ENCODE peak calls at places on chromosomes 13 and 19, in five cellular contexts. P is mucosa of descending colon; X is stimulated activated naive CD8-positive, alpha-beta T cell treated with anti-CD3 and anti-CD28 coated beads, Interleukin-15, Interleukin-2, amounts not matched to agents 100 U/mL and 50 U/mL, for 24 hours; V is NCI-H1092; A is NCI-H510A. G is an unnamed sample.

GRCh38 chr13:52104624-52105023 is 24.2 kb downstream of the NEK5 start:
- DNase-seq in P (no peak), X (no peak), V (no peak), A (no peak), G (no peak)

GRCh38 chr19:8108560-8109445 is 40.6 kb downstream of the FBN3 start:
- DNase-seq in P (no peak), X (no peak), V (no peak), A (no peak), G (no peak)

GRCh38 chr19:55082023-55082851 is 6.6 kb downstream of the EPS8L1 start:
- DNase-seq in P (peak; percentile 52), X (peak; percentile 61), V (no peak), A (no peak), G (no peak)

GRCh38 chr19:40221858-40222619 is 3.9 kb upstream of the TTC9B start:
- DNase-seq in P (peak; percentile 79), X (peak; percentile 72), V (peak; percentile 57), A (peak; percentile 33), G (peak; percentile 85)

GRCh38 chr13:44218501-44219240 is 155.0 kb upstream of the SERP2 start:
- DNase-seq in P (peak; percentile 59), X (no peak), V (peak; percentile 18), A (peak; percentile 61), G (peak; percentile 80)

GRCh38 chr13:45916036-45916435 is 64.5 kb upstream of the SIAH3 start:
- DNase-seq in P (no peak), X (no peak), V (no peak), A (no peak), G (no peak)

GRCh38 chr19:55939206-55939605 is 7.1 kb upstream of the NLRP13 start:
- DNase-seq in P (no peak), X (no peak), V (no peak), A (no peak), G (no peak)

GRCh38 chr19:4051175-4052101 is 15.3 kb downstream of the ZBTB7A start:
- DNase-seq in P (no peak), X (peak; percentile 69), V (no peak), A (no peak), G (no peak)

GRCh38 chr19:29084266-29084665 is 128.7 kb downstream of the UQCRFS1 start:
- DNase-seq in P (no peak), X (peak; percentile 3), V (no peak), A (no peak), G (no peak)

GRCh38 chr13:21971662-21972635 is 301.1 kb downstream of the FGF9 start:
- DNase-seq in P (no peak), X (no peak), V (no peak), A (no peak), G (no peak)

GRCh38 chr13:88895261-88895941 is 1224.2 kb downstream of the SLITRK5 start:
- DNase-seq in P (no peak), X (no peak), V (no peak), A (no peak), G (no peak)

GRCh38 chr13:30403491-30403890 is 18.8 kb upstream of the UBE2L5 start:
- DNase-seq in P (no peak), X (no peak), V (no peak), A (no peak), G (no peak)

GRCh38 chr13:66803759-66804456 is 426.2 kb downstream of the PCDH9 start:
- DNase-seq in P (no peak), X (no peak), V (peak; percentile 44), A (no peak), G (no peak)

GRCh38 chr13:21657538-21657937 is 13.3 kb upstream of the FGF9 start:
- DNase-seq in P (no peak), X (no peak), V (no peak), A (no peak), G (no peak)

GRCh38 chr13:99383946-99384345 is 76.7 kb upstream of the GPR183 start:
- DNase-seq in P (no peak), X (peak; percentile 55), V (no peak), A (no peak), G (no peak)

GRCh38 chr19:1494115-1494815 is 3.3 kb downstream of the REEP6 start:
- DNase-seq in P (no peak), X (no peak), V (no peak), A (no peak), G (no peak)

GRCh38 chr19:46240693-46241092 is 11.2 kb downstream of the IGFL1 start:
- DNase-seq in P (no peak), X (no peak), V (no peak), A (no peak), G (no peak)

GRCh38 chr19:39031368-39032163 is 783 bp downstream of the FBXO27 start:
- DNase-seq in P (peak; percentile 90), X (peak; percentile 90), V (peak; percentile 17), A (peak; percentile 91), G (peak; percentile 69)

GRCh38 chr13:76723551-76724232 is 162.5 kb downstream of the KCTD12 start:
- DNase-seq in P (peak; percentile 25), X (peak; percentile 6), V (no peak), A (no peak), G (no peak)

GRCh38 chr19:16654151-16654550 is 5.8 kb downstream of the SMIM7 start:
- DNase-seq in P (no peak), X (no peak), V (no peak), A (no peak), G (no peak)

GRCh38 chr13:98406475-98406874 is 170.4 kb downstream of the STK24 start:
- DNase-seq in P (no peak), X (no peak), V (no peak), A (no peak), G (no peak)

GRCh38 chr13:23583491-23583890 is 13.3 kb downstream of the TNFRSF19 start:
- DNase-seq in P (no peak), X (no peak), V (peak; percentile 65), A (no peak), G (peak; percentile 30)

GRCh38 chr19:33301011-33301899 is 1.1 kb downstream of the CEBPA start:
- DNase-seq in P (no peak), X (peak; percentile 16), V (no peak), A (no peak), G (no peak)

GRCh38 chr13:25225970-25226369 is 53.9 kb upstream of the AMER2 start:
- DNase-seq in P (no peak), X (no peak), V (no peak), A (no peak), G (no peak)

GRCh38 chr19:7994114-7994513 is 11.3 kb downstream of the ELAVL1 start:
- DNase-seq in P (no peak), X (no peak), V (no peak), A (no peak), G (no peak)

GRCh38 chr13:32001392-32001768 is 30.2 kb upstream of the FRY start:
- DNase-seq in P (peak; percentile 14), X (no peak), V (no peak), A (no peak), G (no peak)

GRCh38 chr19:30887042-30887441 is 462.2 kb downstream of the TSHZ3 start:
- DNase-seq in P (no peak), X (no peak), V (no peak), A (no peak), G (no peak)

GRCh38 chr13:97485328-97485727 is 51.4 kb downstream of the RAP2A start:
- DNase-seq in P (no peak), X (no peak), V (no peak), A (no peak), G (no peak)

GRCh38 chr19:29598036-29598435 is 8.0 kb upstream of the POP4 start:
- DNase-seq in P (no peak), X (no peak), V (no peak), A (no peak), G (no peak)